ENCODE peak calls at places on chromosomes 2 and 18, in nine cellular contexts. K is stomach, E is heart right ventricle, R is transverse colon, Z is esophagus squamous epithelium, T is cardiac muscle cell, M is left ventricle myocardium inferior, W is Panc1, B is dorsolateral prefrontal cortex. D is an unnamed sample.

GRCh38 chr2:150548527-150548926 is 61.1 kb upstream of the RND3 start:
- DNase-seq in R (no peak), W (no peak), E (no peak), M (no peak), Z (no peak), T (peak), B (no peak), K (no peak), D (no peak)

GRCh38 chr18:46407471-46408166 is 249.4 kb downstream of the LOXHD1 start:
- DNase-seq in B (no peak), M (no peak), W (no peak), R (no peak), K (no peak), Z (no peak), E (peak), T (no peak), D (peak)

GRCh38 chr2:224023188-224023587 is 15.9 kb downstream of the SERPINE2 start:
- DNase-seq in T (no peak), R (no peak), K (no peak), E (no peak), W (no peak), Z (no peak), B (no peak), M (no peak), D (no peak)

GRCh38 chr2:144943986-144944385 is 424.1 kb upstream of the ZEB2 start:
- DNase-seq in E (no peak), W (no peak), Z (no peak), M (no peak), K (no peak), T (no peak), R (no peak), B (no peak), D (no peak)

GRCh38 chr2:107645586-107645985 is 181.1 kb upstream of the RGPD4 start:
- DNase-seq in K (no peak), W (no peak), B (no peak), M (no peak), E (no peak), R (no peak), T (peak), Z (no peak), D (no peak)

GRCh38 chr2:160033732-160034392 is 28.6 kb downstream of the PLA2R1 start:
- DNase-seq in M (no peak), K (no peak), B (no peak), E (no peak), T (no peak), R (no peak), Z (no peak), W (peak), D (no peak)

GRCh38 chr2:230408244-230408842 is 7.7 kb upstream of the SP100 start:
- DNase-seq in E (peak), B (no peak), T (no peak), Z (no peak), R (no peak), M (peak), W (no peak), K (no peak), D (peak)

GRCh38 chr2:213275265-213275664 is 9.0 kb upstream of the SPAG16 start:
- DNase-seq in R (no peak), T (no peak), M (no peak), K (no peak), E (no peak), W (no peak), B (no peak), Z (no peak), D (no peak)

GRCh38 chr2:100222844-100223243 is 80.5 kb upstream of the AFF3 start:
- DNase-seq in M (no peak), Z (no peak), W (no peak), T (no peak), R (no peak), B (no peak), E (no peak), K (no peak), D (no peak)

GRCh38 chr2:201957091-201957490 is 76.6 kb upstream of the FZD7 start:
- DNase-seq in Z (no peak), T (no peak), E (no peak), M (no peak), R (no peak), K (no peak), W (no peak), B (no peak), D (no peak)

GRCh38 chr18:47632970-47633635 is 297.4 kb downstream of the SMAD2 start:
- DNase-seq in K (no peak), W (no peak), E (no peak), M (no peak), B (no peak), R (no peak), T (no peak), Z (no peak), D (no peak)

GRCh38 chr2:79860233-79861058 is 347.6 kb downstream of the CTNNA2 start:
- DNase-seq in K (no peak), Z (no peak), B (no peak), E (no peak), M (no peak), T (peak), R (no peak), W (no peak), D (no peak)

GRCh38 chr2:141062016-141062415 is 1068.8 kb downstream of the LRP1B start:
- DNase-seq in E (no peak), K (no peak), R (no peak), W (no peak), B (no peak), Z (no peak), M (no peak), T (no peak), D (no peak)

GRCh38 chr18:44520981-44521672 is 159.6 kb upstream of the SETBP1 start:
- DNase-seq in W (no peak), T (no peak), B (no peak), E (no peak), Z (no peak), K (no peak), M (no peak), R (no peak), D (no peak)

GRCh38 chr2:128301501-128301966 is 17.1 kb downstream of the HS6ST1 start:
- DNase-seq in K (no peak), W (no peak), M (no peak), Z (no peak), E (no peak), B (no peak), T (no peak), R (no peak), D (no peak)

GRCh38 chr18:8889479-8889878 is 184.1 kb downstream of the MTCL1 start:
- DNase-seq in K (no peak), R (no peak), E (no peak), B (no peak), W (no peak), T (no peak), M (no peak), Z (no peak), D (no peak)

GRCh38 chr18:9612215-9612830 is 2.0 kb downstream of the PPP4R1 start:
- DNase-seq in R (peak), W (no peak), M (no peak), E (peak), K (peak), B (no peak), T (peak), Z (no peak), D (no peak)

GRCh38 chr18:62152844-62153243 is 34.0 kb downstream of the PIGN start:
- DNase-seq in W (no peak), Z (no peak), B (no peak), E (no peak), M (no peak), T (no peak), K (no peak), R (no peak), D (no peak)

DNA sequence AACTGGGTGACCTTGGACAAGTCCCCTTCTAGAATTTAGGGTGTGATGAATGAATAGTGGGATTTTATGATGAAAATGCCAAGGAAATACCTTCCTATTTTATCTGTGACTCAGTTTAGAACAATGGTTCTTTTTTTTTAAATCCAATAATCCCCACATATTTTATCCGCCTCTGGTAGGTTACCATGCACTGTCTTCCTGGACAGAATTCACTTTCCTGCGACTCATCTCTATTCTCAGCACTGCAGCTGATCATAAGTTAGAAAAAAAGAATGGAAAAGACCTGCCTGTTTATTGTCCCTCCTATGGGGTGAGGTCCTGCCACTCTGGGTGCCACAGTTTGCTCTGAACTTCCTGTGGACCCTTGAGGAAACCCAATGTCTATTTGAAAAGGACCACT is 73.1 kb downstream of the IRS1 start:
- DNase-seq in M (no peak), W (no peak), Z (no peak), E (no peak), R (no peak), K (no peak), T (no peak), B (no peak), D (no peak)
- H3K4me3 ChIP-seq in M (peak), W (no peak), Z (no peak), E (no peak), R (no peak), K (no peak), T (no peak), B (no peak), D (no peak)

DNA sequence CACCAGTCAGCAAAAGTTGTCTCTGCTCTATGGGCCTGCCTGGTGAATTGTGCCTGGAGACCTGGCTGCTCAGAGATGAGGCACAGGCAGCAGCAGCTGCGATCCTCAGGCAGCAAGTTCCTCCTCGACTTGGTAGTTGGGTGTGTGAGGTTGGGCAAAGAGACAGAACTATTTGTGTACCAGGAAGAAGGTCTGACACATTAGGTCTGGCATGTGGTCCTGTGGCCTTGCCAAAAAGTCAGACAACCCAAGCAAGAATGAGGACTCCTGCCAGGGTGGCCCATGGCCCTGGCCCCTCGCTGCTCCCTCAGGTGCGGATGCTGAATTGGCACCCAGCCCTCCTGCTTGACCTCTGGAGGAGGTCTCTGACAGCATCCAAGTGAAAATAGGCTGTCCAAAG is 192.7 kb downstream of the DYSF start:
- DNase-seq in B (no peak), Z (no peak), W (no peak), T (no peak), R (no peak), K (no peak), E (peak), M (peak), D (peak)
- H3K27ac ChIP-seq in B (no peak), Z (no peak), W (no peak), T (no peak), R (no peak), K (no peak), E (peak), M (peak), D (peak)

GRCh38 chr2:189783927-189784867 is at the start of the genes ORMDL1 and PMS1:
- DNase-seq in T (peak), M (peak), K (peak), B (peak), R (peak), W (peak), Z (peak), E (peak), D (peak)

GRCh38 chr2:189782221-189782671 is 1.9 kb downstream of the ORMDL1 start:
- DNase-seq in K (no peak), E (no peak), M (no peak), W (no peak), T (no peak), R (no peak), B (no peak), Z (no peak), D (no peak)

DNA sequence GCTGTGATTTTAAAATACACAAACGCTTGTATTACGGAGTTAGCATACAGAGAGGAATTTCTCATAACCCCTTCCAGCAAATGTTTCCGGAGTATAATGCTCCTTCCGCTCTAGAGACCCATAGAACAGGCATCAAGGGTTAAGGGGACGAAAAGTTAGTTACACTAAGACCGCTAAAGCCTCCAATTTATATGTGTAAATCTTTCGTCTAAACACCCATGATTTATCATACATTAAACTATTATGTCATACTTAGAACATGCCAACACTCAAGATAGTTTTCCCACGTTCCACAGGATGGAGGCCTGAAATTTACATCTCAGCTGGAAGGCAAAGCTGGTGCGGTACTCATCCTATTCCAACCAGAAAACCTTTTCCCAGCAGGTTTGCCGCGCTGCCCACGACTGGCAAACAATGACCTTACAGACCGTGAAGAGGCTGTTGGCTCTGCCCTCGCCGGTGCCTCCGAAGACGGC is 650 bp downstream of the ORMDL1 start:
- DNase-seq in K (no peak), T (peak), M (no peak), E (no peak), Z (no peak), B (no peak), R (no peak), W (no peak), D (no peak)
- H3K4me3 ChIP-seq in K (peak), T (peak), M (peak), E (peak), Z (peak), B (peak), R (peak), W (peak), D (peak)

DNA sequence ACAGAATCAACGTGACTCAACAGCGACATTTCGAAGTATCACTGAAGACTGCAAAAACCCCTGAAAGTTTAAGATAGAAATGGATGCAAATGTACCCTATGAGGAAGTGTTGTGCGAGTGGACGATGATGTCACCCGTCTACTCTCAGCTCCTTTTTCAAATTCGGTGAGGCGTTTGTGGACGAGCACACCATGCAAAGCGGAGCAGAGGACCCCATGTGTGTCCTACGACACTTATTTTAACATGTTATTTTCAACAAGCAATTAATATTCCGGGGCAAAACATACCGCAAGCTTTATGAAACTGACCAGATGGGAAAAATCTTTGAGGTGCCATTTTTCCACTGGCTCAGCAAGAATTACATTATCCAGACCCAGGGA is 2.0 kb downstream of the PXDN start:
- DNase-seq in K (no peak), T (no peak), R (no peak), B (no peak), M (no peak), W (no peak), E (no peak), Z (no peak), D (no peak)
- H3K27ac ChIP-seq in K (peak), T (peak), R (peak), B (no peak), M (peak), W (no peak), E (peak), Z (peak), D (peak)

DNA sequence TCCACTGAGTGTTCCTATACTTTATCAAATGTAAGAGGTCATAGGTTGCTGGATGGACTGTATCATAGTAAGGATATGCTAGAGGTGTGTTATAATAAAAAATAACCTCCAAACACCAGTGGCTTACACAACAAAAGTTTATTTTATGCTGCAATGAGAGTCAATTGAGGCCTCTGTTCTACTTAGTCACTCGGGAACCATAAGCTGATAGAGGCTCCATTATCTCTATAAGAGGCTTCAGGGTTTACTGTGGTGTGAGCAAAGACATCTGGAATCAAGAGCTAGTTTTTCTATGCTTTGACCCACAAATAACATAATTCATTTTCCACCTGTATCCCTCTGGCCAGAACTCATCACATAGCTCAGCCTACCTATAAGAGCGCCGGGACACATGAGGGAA is 47.5 kb upstream of the NEMP2 start:
- DNase-seq in Z (no peak), M (no peak), B (no peak), K (no peak), W (no peak), E (no peak), R (no peak), T (no peak), D (no peak)
- H3K4me3 ChIP-seq in Z (no peak), M (no peak), B (no peak), K (no peak), W (no peak), E (no peak), R (no peak), T (no peak), D (no peak)

DNA sequence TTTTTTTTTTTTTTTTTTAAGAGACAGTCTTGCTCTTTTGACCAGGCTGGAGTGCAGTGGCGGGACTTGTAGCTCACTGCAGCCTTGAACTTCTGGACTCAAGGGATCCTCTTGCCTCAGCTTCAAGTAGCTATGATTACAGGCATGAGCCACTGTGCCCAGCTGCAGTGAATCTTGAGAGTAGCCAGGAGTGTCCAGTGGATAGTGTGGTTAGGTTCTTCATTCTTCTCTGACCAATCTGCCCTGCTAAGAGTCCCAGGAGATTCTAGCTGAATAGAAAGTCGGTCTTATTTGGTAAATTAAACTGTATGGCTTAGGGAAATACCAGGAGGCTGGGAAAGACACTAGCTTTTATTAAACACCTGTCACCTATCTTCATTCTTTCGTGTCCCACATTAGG is 15.3 kb downstream of the USP39 start:
- DNase-seq in T (no peak), R (no peak), Z (no peak), B (no peak), M (no peak), K (no peak), W (no peak), E (no peak), D (no peak)
- H3K27ac ChIP-seq in T (no peak), R (no peak), Z (no peak), B (no peak), M (no peak), K (no peak), W (no peak), E (no peak), D (no peak)

GRCh38 chr2:10123281-10123680 is 742 bp downstream of the RRM2 start:
- DNase-seq in M (no peak), T (no peak), Z (no peak), B (no peak), R (no peak), K (no peak), E (no peak), W (no peak), D (no peak)

GRCh38 chr2:10122500-10123280 is at the start of gene RRM2:
- DNase-seq in Z (peak), W (no peak), K (peak), B (peak), T (peak), M (peak), E (peak), R (peak), D (peak)

GRCh38 chr2:10125842-10126596 is 3.5 kb downstream of the RRM2 start:
- DNase-seq in B (no peak), E (no peak), K (no peak), M (no peak), R (no peak), Z (no peak), W (no peak), T (no peak), D (no peak)

GRCh38 chr2:10126627-10127026 is 4.1 kb downstream of the RRM2 start:
- DNase-seq in E (no peak), W (no peak), K (no peak), Z (no peak), M (no peak), R (no peak), B (no peak), T (no peak), D (no peak)

DNA sequence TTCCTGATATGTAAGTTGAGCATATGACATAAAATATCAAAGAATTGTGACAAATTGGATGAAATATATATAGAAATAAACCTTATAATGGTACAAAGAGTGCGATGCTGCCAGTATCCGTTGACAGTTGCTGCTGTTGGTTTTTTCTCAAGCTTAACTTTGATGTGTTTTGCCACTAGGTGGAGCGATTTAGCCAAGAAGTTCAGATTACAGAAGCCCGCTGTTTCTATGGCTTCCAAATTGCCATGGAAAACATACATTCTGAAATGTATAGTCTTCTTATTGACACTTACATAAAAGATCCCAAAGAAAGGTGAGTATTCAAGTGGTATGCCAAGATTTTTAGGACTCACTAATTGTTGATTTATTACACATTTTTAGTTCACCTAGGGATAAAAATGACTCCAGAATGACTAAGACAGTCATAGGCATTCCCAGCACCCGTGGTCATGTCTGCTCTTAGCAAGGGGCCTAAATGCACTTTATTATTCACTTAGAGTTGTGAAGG is 2.1 kb downstream of the RRM2 start:
- DNase-seq in W (no peak), R (peak), B (no peak), E (peak), T (peak), Z (no peak), M (no peak), K (no peak), D (no peak)
- H3K4me3 ChIP-seq in W (peak), R (no peak), B (no peak), E (no peak), T (no peak), Z (no peak), M (no peak), K (no peak), D (no peak)

GRCh38 chr2:69588945-69589344 is 54.6 kb downstream of the AAK1 start:
- DNase-seq in Z (no peak), E (no peak), B (no peak), K (no peak), M (no peak), W (no peak), T (no peak), R (no peak), D (no peak)

GRCh38 chr2:69592511-69592910 is 51.0 kb downstream of the AAK1 start:
- DNase-seq in T (no peak), E (no peak), M (no peak), K (no peak), Z (no peak), W (no peak), R (no peak), B (no peak), D (no peak)

GRCh38 chr2:69588403-69588802 is 55.1 kb downstream of the AAK1 start:
- DNase-seq in Z (no peak), K (no peak), E (no peak), M (no peak), W (no peak), B (no peak), T (no peak), R (no peak), D (no peak)

GRCh38 chr2:69585855-69586560 is 57.5 kb downstream of the AAK1 start:
- DNase-seq in E (no peak), K (no peak), R (no peak), W (no peak), Z (no peak), T (no peak), B (no peak), M (no peak), D (no peak)

GRCh38 chr2:69589973-69590652 is 53.4 kb downstream of the AAK1 start:
- DNase-seq in Z (no peak), E (no peak), K (no peak), R (no peak), M (no peak), B (no peak), W (no peak), T (no peak), D (peak)
- H3K27ac ChIP-seq in Z (no peak), E (peak), K (no peak), R (no peak), M (peak), B (no peak), W (no peak), T (peak), D (peak)

D was measured in psoas muscle.